ENCODE peak calls at places on chromosomes 6 and 20, in ten cellular contexts. One of them, this sample, is unnamed.
A peak's percentile ranks its signal among the peaks of the same experiment; 100 is the strongest.

GRCh38 chr6:44268095-44268628 is 2.1 kb upstream of the TMEM151B start:
- DNase-seq in ovary: no peak
- DNase-seq in A549: peak; percentile 37
- DNase-seq in spleen: peak; percentile 82
- DNase-seq in right lobe of liver: no peak
- DNase-seq in stomach: peak; percentile 69
- DNase-seq in uterus: no peak
- DNase-seq in heart left ventricle: no peak
- DNase-seq in IMR-90: peak; percentile 46
- DNase-seq in gastrocnemius medialis: no peak
- DNase-seq in this sample: peak; percentile 43

GRCh38 chr6:126228001-126228791 is 111.7 kb upstream of the CENPW start:
- DNase-seq in ovary: no peak
- DNase-seq in A549: no peak
- DNase-seq in spleen: no peak
- DNase-seq in right lobe of liver: no peak
- DNase-seq in stomach: no peak
- DNase-seq in uterus: peak; percentile 26
- DNase-seq in heart left ventricle: no peak
- DNase-seq in IMR-90: no peak
- DNase-seq in gastrocnemius medialis: no peak
- DNase-seq in this sample: no peak

GRCh38 chr20:33261465-33261864 is 21.5 kb upstream of the BPIFB1 start:
- DNase-seq in ovary: no peak
- DNase-seq in A549: no peak
- DNase-seq in spleen: no peak
- DNase-seq in right lobe of liver: no peak
- DNase-seq in stomach: no peak
- DNase-seq in uterus: no peak
- DNase-seq in heart left ventricle: no peak
- DNase-seq in IMR-90: no peak
- DNase-seq in gastrocnemius medialis: no peak
- DNase-seq in this sample: no peak

GRCh38 chr6:158213925-158214674 is 46.0 kb downstream of the GTF2H5 start:
- DNase-seq in ovary: peak; percentile 62
- DNase-seq in A549: peak; percentile 35
- DNase-seq in spleen: peak; percentile 83
- DNase-seq in right lobe of liver: peak; percentile 67
- DNase-seq in stomach: peak; percentile 68
- DNase-seq in uterus: peak; percentile 56
- DNase-seq in heart left ventricle: peak; percentile 57
- DNase-seq in IMR-90: peak; percentile 83
- DNase-seq in gastrocnemius medialis: peak; percentile 16
- DNase-seq in this sample: peak; percentile 51

GRCh38 chr6:85810558-85810957 is 167.9 kb upstream of the SYNCRIP start:
- DNase-seq in ovary: no peak
- DNase-seq in A549: no peak
- DNase-seq in spleen: no peak
- DNase-seq in right lobe of liver: no peak
- DNase-seq in stomach: no peak
- DNase-seq in uterus: no peak
- DNase-seq in heart left ventricle: no peak
- DNase-seq in IMR-90: no peak
- DNase-seq in gastrocnemius medialis: no peak
- DNase-seq in this sample: no peak

GRCh38 chr20:41734506-41734945 is 116.3 kb upstream of the CHD6 start:
- DNase-seq in ovary: no peak
- DNase-seq in A549: peak; percentile 50
- DNase-seq in spleen: no peak
- DNase-seq in right lobe of liver: peak; percentile 39
- DNase-seq in stomach: peak; percentile 49
- DNase-seq in uterus: no peak
- DNase-seq in heart left ventricle: peak; percentile 17
- DNase-seq in IMR-90: peak; percentile 22
- DNase-seq in gastrocnemius medialis: no peak
- DNase-seq in this sample: peak; percentile 23

GRCh38 chr6:146857960-146858308 is 259.2 kb downstream of the ADGB start:
- DNase-seq in ovary: no peak
- DNase-seq in A549: peak; percentile 2
- DNase-seq in spleen: no peak
- DNase-seq in right lobe of liver: no peak
- DNase-seq in stomach: no peak
- DNase-seq in uterus: no peak
- DNase-seq in heart left ventricle: no peak
- DNase-seq in IMR-90: no peak
- DNase-seq in gastrocnemius medialis: no peak
- DNase-seq in this sample: no peak

GRCh38 chr6:17729223-17730077 is 22.7 kb upstream of the NUP153 start:
- DNase-seq in ovary: no peak
- DNase-seq in A549: no peak
- DNase-seq in spleen: no peak
- DNase-seq in right lobe of liver: no peak
- DNase-seq in stomach: no peak
- DNase-seq in uterus: no peak
- DNase-seq in heart left ventricle: no peak
- DNase-seq in IMR-90: no peak
- DNase-seq in gastrocnemius medialis: no peak
- DNase-seq in this sample: no peak

GRCh38 chr20:36975085-36975829 is 23.7 kb upstream of the SAMHD1 start:
- DNase-seq in ovary: no peak
- DNase-seq in A549: no peak
- DNase-seq in spleen: no peak
- DNase-seq in right lobe of liver: no peak
- DNase-seq in stomach: no peak
- DNase-seq in uterus: no peak
- DNase-seq in heart left ventricle: no peak
- DNase-seq in IMR-90: no peak
- DNase-seq in gastrocnemius medialis: no peak
- DNase-seq in this sample: no peak

GRCh38 chr6:23736577-23736976 is 389.4 kb upstream of the NRSN1 start:
- DNase-seq in ovary: no peak
- DNase-seq in A549: no peak
- DNase-seq in spleen: no peak
- DNase-seq in right lobe of liver: no peak
- DNase-seq in stomach: no peak
- DNase-seq in uterus: no peak
- DNase-seq in heart left ventricle: no peak
- DNase-seq in IMR-90: no peak
- DNase-seq in gastrocnemius medialis: no peak
- DNase-seq in this sample: no peak

GRCh38 chr6:107655245-107655644 is 165.3 kb downstream of the SOBP start:
- DNase-seq in ovary: no peak
- DNase-seq in A549: no peak
- DNase-seq in spleen: no peak
- DNase-seq in right lobe of liver: no peak
- DNase-seq in stomach: no peak
- DNase-seq in uterus: no peak
- DNase-seq in heart left ventricle: no peak
- DNase-seq in IMR-90: no peak
- DNase-seq in gastrocnemius medialis: no peak
- DNase-seq in this sample: no peak

GRCh38 chr20:62277253-62277652 is 25.5 kb upstream of the ADRM1 start:
- DNase-seq in ovary: no peak
- DNase-seq in A549: no peak
- DNase-seq in spleen: no peak
- DNase-seq in right lobe of liver: no peak
- DNase-seq in stomach: no peak
- DNase-seq in uterus: no peak
- DNase-seq in heart left ventricle: no peak
- DNase-seq in IMR-90: no peak
- DNase-seq in gastrocnemius medialis: no peak
- DNase-seq in this sample: no peak

GRCh38 chr6:100514603-100515002 is 49.9 kb upstream of the SIM1 start:
- DNase-seq in ovary: no peak
- DNase-seq in A549: no peak
- DNase-seq in spleen: no peak
- DNase-seq in right lobe of liver: no peak
- DNase-seq in stomach: no peak
- DNase-seq in uterus: no peak
- DNase-seq in heart left ventricle: no peak
- DNase-seq in IMR-90: no peak
- DNase-seq in gastrocnemius medialis: no peak
- DNase-seq in this sample: no peak

GRCh38 chr6:144264270-144265060 is 20.7 kb upstream of the UTRN start:
- DNase-seq in ovary: peak; percentile 45
- DNase-seq in A549: peak; percentile 64
- DNase-seq in spleen: no peak
- DNase-seq in right lobe of liver: no peak
- DNase-seq in stomach: no peak
- DNase-seq in uterus: peak; percentile 23
- DNase-seq in heart left ventricle: no peak
- DNase-seq in IMR-90: peak; percentile 90
- DNase-seq in gastrocnemius medialis: no peak
- DNase-seq in this sample: no peak

GRCh38 chr20:50353289-50353961 is 156.8 kb upstream of the PTPN1 start:
- DNase-seq in ovary: no peak
- DNase-seq in A549: no peak
- DNase-seq in spleen: no peak
- DNase-seq in right lobe of liver: no peak
- DNase-seq in stomach: no peak
- DNase-seq in uterus: peak; percentile 18
- DNase-seq in heart left ventricle: no peak
- DNase-seq in IMR-90: no peak
- DNase-seq in gastrocnemius medialis: no peak
- DNase-seq in this sample: no peak
- H3K27ac ChIP-seq in ovary: no peak overlapping the region
- H3K27ac ChIP-seq in A549: peak overlapping the region; percentile 55
- H3K27ac ChIP-seq in spleen: no peak overlapping the region
- H3K27ac ChIP-seq in right lobe of liver: no peak overlapping the region
- H3K27ac ChIP-seq in stomach: no peak overlapping the region
- H3K27ac ChIP-seq in uterus: no peak overlapping the region
- H3K27ac ChIP-seq in heart left ventricle: no peak overlapping the region
- H3K27ac ChIP-seq in IMR-90: no peak overlapping the region
- H3K27ac ChIP-seq in gastrocnemius medialis: no peak overlapping the region
- H3K27ac ChIP-seq in this sample: no peak overlapping the region

GRCh38 chr20:16527438-16527837 is 45.8 kb downstream of the KIF16B start:
- DNase-seq in ovary: no peak
- DNase-seq in A549: no peak
- DNase-seq in spleen: no peak
- DNase-seq in right lobe of liver: no peak
- DNase-seq in stomach: no peak
- DNase-seq in uterus: no peak
- DNase-seq in heart left ventricle: no peak
- DNase-seq in IMR-90: no peak
- DNase-seq in gastrocnemius medialis: no peak
- DNase-seq in this sample: no peak

GRCh38 chr20:16533493-16533892 is 39.8 kb downstream of the KIF16B start:
- DNase-seq in ovary: no peak
- DNase-seq in A549: no peak
- DNase-seq in spleen: no peak
- DNase-seq in right lobe of liver: no peak
- DNase-seq in stomach: no peak
- DNase-seq in uterus: no peak
- DNase-seq in heart left ventricle: no peak
- DNase-seq in IMR-90: peak; percentile 7
- DNase-seq in gastrocnemius medialis: no peak
- DNase-seq in this sample: no peak

GRCh38 chr20:16531485-16531884 is 41.8 kb downstream of the KIF16B start:
- DNase-seq in ovary: no peak
- DNase-seq in A549: no peak
- DNase-seq in spleen: no peak
- DNase-seq in right lobe of liver: no peak
- DNase-seq in stomach: no peak
- DNase-seq in uterus: no peak
- DNase-seq in heart left ventricle: no peak
- DNase-seq in IMR-90: no peak
- DNase-seq in gastrocnemius medialis: no peak
- DNase-seq in this sample: no peak

GRCh38 chr20:16528078-16528477 is 45.2 kb downstream of the KIF16B start:
- DNase-seq in ovary: peak; percentile 67
- DNase-seq in A549: peak; percentile 96
- DNase-seq in spleen: no peak
- DNase-seq in right lobe of liver: peak; percentile 73
- DNase-seq in stomach: peak; percentile 54
- DNase-seq in uterus: peak; percentile 60
- DNase-seq in heart left ventricle: no peak
- DNase-seq in IMR-90: peak; percentile 96
- DNase-seq in gastrocnemius medialis: peak; percentile 81
- DNase-seq in this sample: peak; percentile 75

GRCh38 chr20:16530201-16530681 is 43.0 kb downstream of the KIF16B start:
- DNase-seq in ovary: no peak
- DNase-seq in A549: peak; percentile 95
- DNase-seq in spleen: no peak
- DNase-seq in right lobe of liver: no peak
- DNase-seq in stomach: peak; percentile 62
- DNase-seq in uterus: no peak
- DNase-seq in heart left ventricle: no peak
- DNase-seq in IMR-90: peak; percentile 56
- DNase-seq in gastrocnemius medialis: no peak
- DNase-seq in this sample: no peak
- TF ChIP-seq POLR2A in ovary: no peak
- TF ChIP-seq POLR2A in A549: no peak
- TF ChIP-seq POLR2A in spleen: no peak
- TF ChIP-seq POLR2A in right lobe of liver: no peak
- TF ChIP-seq POLR2A in stomach: no peak
- TF ChIP-seq POLR2A in uterus: no peak
- TF ChIP-seq POLR2A in heart left ventricle: no peak
- TF ChIP-seq POLR2A in IMR-90: no peak
- TF ChIP-seq POLR2A in gastrocnemius medialis: no peak
- TF ChIP-seq POLR2A in this sample: no peak

DNA sequence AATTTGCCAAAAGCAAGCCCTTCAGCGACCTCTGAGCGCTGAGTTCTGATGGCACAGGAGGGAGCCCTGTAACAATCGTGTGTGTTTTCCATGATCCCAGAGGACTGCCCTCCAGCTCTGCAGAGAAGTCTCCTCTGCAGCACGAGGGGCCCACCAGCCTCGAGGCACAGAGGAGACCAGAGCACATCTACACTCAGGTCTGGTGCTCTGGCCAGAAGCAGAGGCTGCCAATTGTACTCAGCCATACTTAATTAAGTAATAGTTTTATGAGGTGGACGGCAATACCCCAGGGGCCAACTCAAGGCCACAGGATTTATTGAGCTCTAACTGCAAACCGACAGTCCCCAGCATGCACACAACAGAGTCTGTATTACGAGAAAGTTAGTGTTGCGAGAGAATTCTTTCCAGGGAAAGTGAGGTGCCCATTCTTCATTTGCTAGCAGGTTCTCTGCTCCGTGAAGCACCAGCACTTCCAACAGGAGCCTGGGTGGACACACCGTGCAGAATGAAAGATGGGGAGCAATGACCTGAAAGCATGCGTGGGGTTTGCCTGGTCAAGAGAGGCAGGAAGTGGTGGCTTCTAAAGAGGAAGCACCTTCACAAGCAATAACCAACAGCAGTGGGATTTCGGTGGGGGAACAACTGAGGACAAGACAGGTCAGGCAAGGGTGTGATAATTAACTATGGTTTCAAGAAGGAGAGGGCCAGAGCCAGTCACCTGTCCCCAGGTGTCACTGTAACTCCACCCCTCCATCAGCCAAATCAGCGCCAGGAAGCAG is 92.8 kb upstream of the FOXC1 start:
- DNase-seq in ovary: no peak
- DNase-seq in A549: no peak
- DNase-seq in spleen: no peak
- DNase-seq in right lobe of liver: no peak
- DNase-seq in stomach: no peak
- DNase-seq in uterus: no peak
- DNase-seq in heart left ventricle: no peak
- DNase-seq in IMR-90: no peak
- DNase-seq in gastrocnemius medialis: no peak
- DNase-seq in this sample: no peak
- TF ChIP-seq CTCF in ovary: no peak
- TF ChIP-seq CTCF in A549: no peak
- TF ChIP-seq CTCF in spleen: no peak
- TF ChIP-seq CTCF in right lobe of liver: no peak
- TF ChIP-seq CTCF in stomach: no peak
- TF ChIP-seq CTCF in uterus: no peak
- TF ChIP-seq CTCF in heart left ventricle: no peak
- TF ChIP-seq CTCF in IMR-90: no peak
- TF ChIP-seq CTCF in gastrocnemius medialis: no peak
- TF ChIP-seq CTCF in this sample: no peak

GRCh38 chr6:27862396-27863061 is 49.7 kb downstream of the OR2B2 start:
- DNase-seq in ovary: no peak
- DNase-seq in A549: no peak
- DNase-seq in spleen: no peak
- DNase-seq in right lobe of liver: no peak
- DNase-seq in stomach: no peak
- DNase-seq in uterus: no peak
- DNase-seq in heart left ventricle: no peak
- DNase-seq in IMR-90: peak; percentile 33
- DNase-seq in gastrocnemius medialis: no peak
- DNase-seq in this sample: no peak
- H3K27ac ChIP-seq in ovary: no peak overlapping the region
- H3K27ac ChIP-seq in A549: no peak overlapping the region
- H3K27ac ChIP-seq in spleen: no peak overlapping the region
- H3K27ac ChIP-seq in right lobe of liver: no peak overlapping the region
- H3K27ac ChIP-seq in stomach: no peak overlapping the region
- H3K27ac ChIP-seq in uterus: no peak overlapping the region
- H3K27ac ChIP-seq in heart left ventricle: no peak overlapping the region
- H3K27ac ChIP-seq in IMR-90: peak overlapping the region; percentile 31
- H3K27ac ChIP-seq in gastrocnemius medialis: no peak overlapping the region
- H3K27ac ChIP-seq in this sample: no peak overlapping the region

This sample was measured in prostate gland.